ENCODE peak calls at places on chromosomes 2 and 18, in six cellular contexts. One of them, this sample, is unnamed.

GRCh38 chr2:23591111-23591510 is 206.1 kb downstream of the KLHL29 start:
- DNase-seq in activated gamma-delta T cell treated with Interleukin-2 at 50 U/mL for 16 hours: no peak
- DNase-seq in SK-MEL-5: no peak
- DNase-seq in NCI-H524: no peak
- DNase-seq in hepatocyte: no peak
- DNase-seq in astrocyte: no peak
- DNase-seq in this sample: no peak

GRCh38 chr2:23761638-23762037 is 165.3 kb downstream of the ATAD2B start:
- DNase-seq in NCI-H524: no peak
- DNase-seq in SK-MEL-5: no peak
- DNase-seq in hepatocyte: no peak
- DNase-seq in activated gamma-delta T cell treated with Interleukin-2 at 50 U/mL for 16 hours: no peak
- DNase-seq in astrocyte: no peak
- DNase-seq in this sample: no peak

GRCh38 chr2:23803965-23804542 is 122.9 kb downstream of the ATAD2B start:
- DNase-seq in hepatocyte: peak
- DNase-seq in NCI-H524: peak
- DNase-seq in activated gamma-delta T cell treated with Interleukin-2 at 50 U/mL for 16 hours: no peak
- DNase-seq in astrocyte: peak
- DNase-seq in SK-MEL-5: peak
- DNase-seq in this sample: no peak

GRCh38 chr18:31294199-31294747 is 23.7 kb upstream of the DSG1 start:
- DNase-seq in SK-MEL-5: no peak
- DNase-seq in activated gamma-delta T cell treated with Interleukin-2 at 50 U/mL for 16 hours: no peak
- DNase-seq in hepatocyte: no peak
- DNase-seq in NCI-H524: no peak
- DNase-seq in astrocyte: no peak
- DNase-seq in this sample: no peak

GRCh38 chr2:20635698-20636584 is 15.0 kb downstream of the HS1BP3 start:
- DNase-seq in NCI-H524: peak
- DNase-seq in hepatocyte: peak
- DNase-seq in astrocyte: no peak
- DNase-seq in SK-MEL-5: peak
- DNase-seq in activated gamma-delta T cell treated with Interleukin-2 at 50 U/mL for 16 hours: no peak
- DNase-seq in this sample: peak

GRCh38 chr2:86298411-86299390 is 38.7 kb downstream of the REEP1 start:
- DNase-seq in NCI-H524: peak
- DNase-seq in SK-MEL-5: peak
- DNase-seq in hepatocyte: peak
- DNase-seq in astrocyte: no peak
- DNase-seq in activated gamma-delta T cell treated with Interleukin-2 at 50 U/mL for 16 hours: no peak
- DNase-seq in this sample: peak

GRCh38 chr2:1817256-1818127 is 73.2 kb upstream of the PXDN start:
- DNase-seq in activated gamma-delta T cell treated with Interleukin-2 at 50 U/mL for 16 hours: peak
- DNase-seq in SK-MEL-5: peak
- DNase-seq in hepatocyte: peak
- DNase-seq in astrocyte: peak
- DNase-seq in NCI-H524: peak
- DNase-seq in this sample: peak

GRCh38 chr18:45658756-45659155 is 43.5 kb downstream of the SLC14A2 start:
- DNase-seq in SK-MEL-5: no peak
- DNase-seq in activated gamma-delta T cell treated with Interleukin-2 at 50 U/mL for 16 hours: no peak
- DNase-seq in hepatocyte: no peak
- DNase-seq in NCI-H524: no peak
- DNase-seq in astrocyte: no peak
- DNase-seq in this sample: no peak

GRCh38 chr2:10968176-10968575 is 56.4 kb downstream of the KCNF1 start:
- DNase-seq in hepatocyte: no peak
- DNase-seq in activated gamma-delta T cell treated with Interleukin-2 at 50 U/mL for 16 hours: no peak
- DNase-seq in astrocyte: no peak
- DNase-seq in SK-MEL-5: no peak
- DNase-seq in NCI-H524: no peak
- DNase-seq in this sample: no peak

GRCh38 chr2:36798724-36799123 is 102.2 kb downstream of the VIT start:
- DNase-seq in SK-MEL-5: no peak
- DNase-seq in activated gamma-delta T cell treated with Interleukin-2 at 50 U/mL for 16 hours: no peak
- DNase-seq in NCI-H524: no peak
- DNase-seq in astrocyte: no peak
- DNase-seq in hepatocyte: no peak
- DNase-seq in this sample: no peak

GRCh38 chr2:239952251-239952650 is 72.9 kb downstream of the NDUFA10 start:
- DNase-seq in NCI-H524: no peak
- DNase-seq in activated gamma-delta T cell treated with Interleukin-2 at 50 U/mL for 16 hours: no peak
- DNase-seq in hepatocyte: no peak
- DNase-seq in astrocyte: no peak
- DNase-seq in SK-MEL-5: no peak
- DNase-seq in this sample: no peak

GRCh38 chr18:40529478-40529877 is 1425.6 kb upstream of the PIK3C3 start:
- DNase-seq in hepatocyte: no peak
- DNase-seq in SK-MEL-5: peak
- DNase-seq in activated gamma-delta T cell treated with Interleukin-2 at 50 U/mL for 16 hours: no peak
- DNase-seq in astrocyte: peak
- DNase-seq in NCI-H524: peak
- DNase-seq in this sample: no peak

GRCh38 chr2:239630618-239631286 is 229.9 kb upstream of the HDAC4 start:
- DNase-seq in activated gamma-delta T cell treated with Interleukin-2 at 50 U/mL for 16 hours: no peak
- DNase-seq in hepatocyte: peak
- DNase-seq in NCI-H524: no peak
- DNase-seq in astrocyte: peak
- DNase-seq in SK-MEL-5: no peak
- DNase-seq in this sample: no peak

GRCh38 chr18:47343291-47343690 is 91.8 kb upstream of the SKOR2 start:
- DNase-seq in astrocyte: no peak
- DNase-seq in activated gamma-delta T cell treated with Interleukin-2 at 50 U/mL for 16 hours: no peak
- DNase-seq in NCI-H524: no peak
- DNase-seq in hepatocyte: no peak
- DNase-seq in SK-MEL-5: no peak
- DNase-seq in this sample: no peak

GRCh38 chr2:159285929-159286708 is at the start of gene WDSUB1:
- DNase-seq in astrocyte: peak
- DNase-seq in SK-MEL-5: peak
- DNase-seq in activated gamma-delta T cell treated with Interleukin-2 at 50 U/mL for 16 hours: peak
- DNase-seq in hepatocyte: peak
- DNase-seq in NCI-H524: peak
- DNase-seq in this sample: peak